ENCODE peak calls at places on chromosomes 6 and 20, in four cellular contexts. G is K562, Z is GM12878, C is A549. D is an unnamed sample.

GRCh38 chr6:104943781-104944180 is 13.1 kb upstream of the LIN28B start:
- DNase-seq in G (peak), Z (no peak), C (no peak), D (no peak)

GRCh38 chr6:170011233-170012142 is 260.1 kb downstream of the ERMARD start:
- DNase-seq in G (no peak), Z (no peak), C (no peak), D (no peak)

GRCh38 chr6:159101656-159102055 is 56.9 kb upstream of the TAGAP start:
- DNase-seq in G (no peak), Z (no peak), C (no peak), D (no peak)

GRCh38 chr6:133359256-133359655 is 118.1 kb downstream of the EYA4 start:
- DNase-seq in G (no peak), Z (no peak), C (no peak), D (no peak)

GRCh38 chr20:58174708-58175287 is 53.7 kb downstream of the ANKRD60 start:
- DNase-seq in G (no peak), Z (no peak), C (no peak), D (peak)

GRCh38 chr6:17361013-17361412 is 32.4 kb upstream of the CAP2 start:
- DNase-seq in G (no peak), Z (no peak), C (no peak), D (no peak)

GRCh38 chr6:116374586-116374985 is 3.8 kb downstream of the DSE start:
- DNase-seq in G (no peak), Z (no peak), C (no peak), D (no peak)

GRCh38 chr20:63049191-63049518 is 42.4 kb upstream of the BHLHE23 start:
- DNase-seq in G (no peak), Z (no peak), C (no peak), D (no peak)

GRCh38 chr6:80527552-80528052 is 421.1 kb downstream of the BCKDHB start:
- DNase-seq in G (no peak), Z (no peak), C (peak), D (no peak)

GRCh38 chr20:24958506-24959385 is 9.7 kb downstream of the CST7 start:
- DNase-seq in G (no peak), Z (no peak), C (no peak), D (no peak)

GRCh38 chr6:39339111-39339510 is 16.6 kb upstream of the KCNK16 start:
- DNase-seq in G (no peak), Z (no peak), C (no peak), D (no peak)

GRCh38 chr6:126056355-126057004 is 70.1 kb downstream of the TRMT11 start:
- DNase-seq in G (peak), Z (no peak), C (no peak), D (no peak)

GRCh38 chr20:35582131-35582530 is 33.5 kb upstream of the SPAG4 start:
- DNase-seq in G (no peak), Z (no peak), C (no peak), D (no peak)

GRCh38 chr6:28081486-28081751 is 1.1 kb downstream of the ZNF165 start:
- DNase-seq in G (no peak), Z (peak), C (no peak), D (no peak)

GRCh38 chr6:166582258-166582657 is 4.2 kb downstream of the RAMACL start:
- DNase-seq in G (no peak), Z (no peak), C (no peak), D (no peak)

GRCh38 chr6:100084301-100085161 is 90.5 kb upstream of the MCHR2 start:
- DNase-seq in G (no peak), Z (no peak), C (no peak), D (no peak)

GRCh38 chr20:51757226-51757625 is 11.0 kb downstream of the ATP9A start:
- DNase-seq in G (no peak), Z (no peak), C (no peak), D (no peak)

GRCh38 chr20:5364136-5364821 is 47.5 kb upstream of the PROKR2 start:
- DNase-seq in G (no peak), Z (no peak), C (no peak), D (no peak)

GRCh38 chr6:106112446-106112845 is 26.3 kb downstream of the PRDM1 start:
- DNase-seq in G (no peak), Z (no peak), C (no peak), D (no peak)

GRCh38 chr6:82205793-82206425 is 41.6 kb downstream of the IBTK start:
- DNase-seq in G (peak), Z (no peak), C (no peak), D (peak)

GRCh38 chr6:150088481-150089154 is 19.7 kb upstream of the ULBP3 start:
- DNase-seq in G (no peak), Z (no peak), C (no peak), D (no peak)

GRCh38 chr20:53834044-53834442 is 236.4 kb downstream of the BCAS1 start:
- DNase-seq in G (no peak), Z (no peak), C (no peak), D (no peak)

GRCh38 chr6:25311251-25311910 is 32.2 kb downstream of the CARMIL1 start:
- DNase-seq in G (no peak), Z (no peak), C (peak), D (no peak)

DNA sequence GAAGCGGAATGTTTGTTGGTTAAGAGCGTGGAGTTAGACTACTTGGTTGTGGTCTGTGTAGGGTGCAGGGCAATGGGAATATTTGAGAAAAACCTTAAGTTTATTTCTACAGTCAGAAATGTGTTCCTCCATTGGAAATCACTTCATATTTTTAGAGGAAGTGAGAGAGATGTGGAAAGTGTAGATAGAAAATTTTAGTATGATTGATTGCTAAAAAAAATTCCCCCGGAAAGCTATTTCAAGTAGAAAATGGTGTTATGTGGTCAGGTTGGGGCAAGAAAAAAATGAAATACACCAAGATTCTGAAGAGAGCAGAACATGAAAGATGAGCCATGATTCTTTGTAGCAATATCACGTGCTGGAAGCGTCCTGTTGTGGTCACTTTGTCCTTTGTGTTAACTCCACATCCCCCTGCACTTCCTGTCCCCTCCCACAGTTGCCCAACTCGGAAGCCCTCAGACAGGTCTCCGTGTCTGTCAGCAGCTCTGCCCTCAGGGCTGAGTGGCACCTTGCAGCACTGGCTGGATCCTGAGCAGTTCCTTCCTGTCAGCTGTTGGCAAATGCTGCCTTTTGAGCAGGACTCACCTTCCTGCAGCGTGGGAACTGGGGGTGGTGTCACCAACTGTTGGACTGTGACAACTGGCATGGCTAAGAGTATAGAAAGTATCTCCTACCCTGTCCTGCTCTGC is 137.5 kb upstream of the SLC24A3 start:
- DNase-seq in G (no peak), Z (peak), C (no peak), D (no peak)
- TF ChIP-seq MAX in G (no peak), Z (no peak), C (no peak), D (no peak)

GRCh38 chr6:108741346-108741989 is 106.8 kb upstream of the ARMC2 start:
- DNase-seq in G (no peak), Z (no peak), C (no peak), D (no peak)
- TF ChIP-seq RCOR1 in G (no peak), Z (no peak), C (no peak), D (no peak)

DNA sequence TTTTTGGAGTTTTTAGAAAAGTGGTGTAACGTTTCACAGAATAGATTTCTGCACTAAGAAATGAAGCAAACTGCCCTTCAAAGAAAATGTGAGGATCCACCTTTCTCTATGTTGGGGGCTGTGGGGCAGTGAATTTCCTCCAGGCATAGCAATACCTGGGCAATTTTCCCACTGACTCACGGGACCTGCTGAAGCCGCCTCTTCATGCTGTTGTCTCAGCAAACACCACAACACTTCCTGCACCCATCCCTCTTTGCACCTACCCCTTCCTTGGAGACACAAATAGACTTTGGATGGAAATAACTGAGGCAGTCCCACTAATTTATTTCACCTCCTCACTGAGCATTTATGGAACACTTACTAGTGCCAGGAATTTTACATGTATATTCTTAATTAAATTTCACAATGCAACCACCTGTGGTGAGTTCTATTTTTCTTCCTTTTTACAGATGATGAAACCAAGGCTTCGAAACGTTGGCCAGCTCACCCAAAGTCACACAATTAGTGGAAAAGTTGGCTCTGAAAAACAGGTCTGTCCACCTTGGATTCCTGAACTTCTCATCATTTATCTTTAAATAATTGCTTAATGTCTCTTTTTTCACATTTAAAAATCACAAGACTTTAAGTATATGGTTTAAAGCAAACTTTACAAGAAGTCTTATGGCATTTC is 17.2 kb upstream of the ADGRF1 start:
- DNase-seq in G (no peak), Z (no peak), C (no peak), D (no peak)
- TF ChIP-seq MAX in G (no peak), Z (no peak), C (no peak), D (no peak)

DNA sequence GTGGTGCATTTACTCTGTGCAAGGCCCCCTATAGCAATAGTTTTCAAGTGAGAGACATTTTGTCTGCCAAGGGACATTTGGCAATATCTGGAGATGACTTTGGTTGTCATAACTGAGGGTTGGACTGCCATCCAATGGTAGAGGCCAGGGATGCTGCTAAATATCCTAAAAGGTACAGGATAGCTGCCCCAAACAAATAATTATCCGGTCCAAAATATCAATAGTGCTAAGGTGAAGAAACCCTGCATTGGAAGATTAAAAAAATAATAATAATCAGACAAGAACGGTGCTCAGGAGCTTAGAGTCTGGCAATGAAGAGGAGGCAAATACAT is 11.3 kb upstream of the FILIP1 start:
- DNase-seq in G (no peak), Z (no peak), C (no peak), D (no peak)
- TF ChIP-seq RCOR1 in G (no peak), Z (no peak), C (no peak), D (no peak)

DNA sequence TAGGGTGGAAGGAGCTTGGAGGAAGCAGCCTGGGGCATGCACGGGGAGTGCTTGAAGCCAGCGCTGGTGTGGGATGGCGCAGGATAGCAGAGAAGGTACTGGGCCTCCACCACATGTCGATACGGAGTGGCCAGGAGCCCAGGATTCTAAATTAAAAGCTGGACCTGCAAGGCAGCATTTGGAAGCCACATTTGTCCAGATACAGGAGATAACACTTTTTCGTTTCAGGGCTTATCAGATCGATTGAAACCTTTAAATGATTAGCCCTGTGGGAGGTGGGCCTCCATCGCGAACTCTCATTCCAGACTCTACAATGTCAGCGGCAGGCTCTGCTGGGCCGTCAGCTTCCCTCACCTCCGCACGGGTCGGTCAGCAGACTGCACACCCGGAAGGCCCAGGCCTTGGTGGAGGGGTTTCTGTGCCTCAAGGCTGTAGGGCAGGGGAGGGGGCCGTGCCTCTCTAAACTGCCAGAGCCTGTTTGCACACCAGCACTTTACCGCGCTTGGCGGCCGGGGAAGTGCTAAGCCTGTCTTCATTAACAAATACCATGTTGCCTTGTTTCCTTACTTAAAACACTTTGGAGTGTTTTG is 17.9 kb downstream of the EDN3 start:
- DNase-seq in G (no peak), Z (no peak), C (no peak), D (peak)
- TF ChIP-seq MAX in G (no peak), Z (no peak), C (no peak), D (no peak)

GRCh38 chr6:156280131-156280530 is 497.0 kb upstream of the ARID1B start:
- DNase-seq in G (no peak), Z (no peak), C (no peak), D (peak)
- TF ChIP-seq RCOR1 in G (no peak), Z (no peak), C (no peak), D (no peak)

DNA sequence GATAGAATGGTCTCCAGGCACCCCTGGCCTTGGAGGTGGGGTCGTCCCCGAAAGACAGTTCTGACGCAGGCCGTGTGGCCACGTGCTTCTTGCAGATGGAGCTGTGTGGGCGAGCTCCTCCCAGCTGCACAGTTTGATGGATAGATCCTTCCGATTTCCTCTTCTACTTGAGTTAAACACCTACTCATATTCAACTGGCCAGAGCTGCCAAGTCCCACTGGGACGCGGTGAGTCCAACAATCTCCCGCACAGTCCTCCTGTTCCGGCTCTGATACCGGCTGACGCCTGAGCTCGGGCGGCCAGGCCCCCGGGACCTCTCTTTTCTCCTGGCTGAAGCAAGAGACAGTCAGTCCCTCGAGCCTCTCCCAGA is 57.9 kb upstream of the DACT2 start:
- DNase-seq in G (no peak), Z (no peak), C (no peak), D (no peak)
- TF ChIP-seq MAX in G (no peak), Z (no peak), C (no peak), D (no peak)

D was measured in SK-N-SH.